ENCODE peak calls at places on chromosomes 5 and 9, in five cellular contexts. One of them, this sample, is unnamed.

GRCh38 chr9:90805006-90805993 is 3.7 kb downstream of the SYK start:
- DNase-seq in endothelial cell of umbilical vein: no peak
- DNase-seq in fibroblast of lung: no peak
- DNase-seq in A673: peak; percentile 42
- DNase-seq in GM23338: no peak
- DNase-seq in this sample: no peak

GRCh38 chr5:14873093-14873492 is 1.5 kb upstream of the ANKH start:
- DNase-seq in endothelial cell of umbilical vein: no peak
- DNase-seq in A673: no peak
- DNase-seq in fibroblast of lung: no peak
- DNase-seq in GM23338: peak; percentile 16
- DNase-seq in this sample: no peak

GRCh38 chr9:13116292-13116691 is 163.2 kb downstream of the MPDZ start:
- DNase-seq in A673: no peak
- DNase-seq in fibroblast of lung: no peak
- DNase-seq in GM23338: no peak
- DNase-seq in endothelial cell of umbilical vein: no peak
- DNase-seq in this sample: no peak

GRCh38 chr5:139836469-139837208 is 41.0 kb downstream of the PSD2 start:
- DNase-seq in fibroblast of lung: no peak
- DNase-seq in endothelial cell of umbilical vein: no peak
- DNase-seq in GM23338: no peak
- DNase-seq in A673: no peak
- DNase-seq in this sample: no peak

GRCh38 chr9:95330720-95331404 is 13.4 kb upstream of the FANCC start:
- DNase-seq in GM23338: no peak
- DNase-seq in fibroblast of lung: no peak
- DNase-seq in endothelial cell of umbilical vein: no peak
- DNase-seq in A673: no peak
- DNase-seq in this sample: no peak

GRCh38 chr9:37994639-37995347 is 74.2 kb downstream of the SHB start:
- DNase-seq in GM23338: no peak
- DNase-seq in endothelial cell of umbilical vein: peak; percentile 27
- DNase-seq in A673: peak; percentile 92
- DNase-seq in fibroblast of lung: peak; percentile 95
- DNase-seq in this sample: peak; percentile 92

GRCh38 chr5:83993803-83994202 is 273.1 kb upstream of the HAPLN1 start:
- DNase-seq in A673: no peak
- DNase-seq in GM23338: no peak
- DNase-seq in fibroblast of lung: no peak
- DNase-seq in endothelial cell of umbilical vein: no peak
- DNase-seq in this sample: no peak

GRCh38 chr5:124685404-124685930 is 61.0 kb downstream of the ZNF608 start:
- DNase-seq in A673: no peak
- DNase-seq in GM23338: no peak
- DNase-seq in fibroblast of lung: no peak
- DNase-seq in endothelial cell of umbilical vein: no peak
- DNase-seq in this sample: no peak

GRCh38 chr5:17444496-17444895 is 53.5 kb upstream of the TAF11L2 start:
- DNase-seq in GM23338: no peak
- DNase-seq in A673: no peak
- DNase-seq in fibroblast of lung: no peak
- DNase-seq in endothelial cell of umbilical vein: no peak
- DNase-seq in this sample: peak; percentile 35

GRCh38 chr9:137989999-137990715 is 112.6 kb downstream of the CACNA1B start:
- DNase-seq in GM23338: no peak
- DNase-seq in endothelial cell of umbilical vein: no peak
- DNase-seq in fibroblast of lung: no peak
- DNase-seq in A673: peak; percentile 21
- DNase-seq in this sample: no peak

GRCh38 chr5:77955577-77955976 is 179.4 kb upstream of the TBCA start:
- DNase-seq in fibroblast of lung: no peak
- DNase-seq in GM23338: no peak
- DNase-seq in endothelial cell of umbilical vein: no peak
- DNase-seq in A673: no peak
- DNase-seq in this sample: no peak

GRCh38 chr9:5783982-5784381 is 48.9 kb downstream of the ERMP1 start:
- DNase-seq in fibroblast of lung: peak; percentile 59
- DNase-seq in endothelial cell of umbilical vein: no peak
- DNase-seq in GM23338: no peak
- DNase-seq in A673: no peak
- DNase-seq in this sample: peak; percentile 4

GRCh38 chr5:16726538-16726946 is 109.7 kb upstream of the RETREG1 start:
- DNase-seq in endothelial cell of umbilical vein: peak; percentile 93
- DNase-seq in A673: peak; percentile 64
- DNase-seq in fibroblast of lung: no peak
- DNase-seq in GM23338: no peak
- DNase-seq in this sample: no peak

GRCh38 chr5:177545487-177546261 is 8.7 kb downstream of the FAM193B start:
- DNase-seq in GM23338: no peak
- DNase-seq in endothelial cell of umbilical vein: no peak
- DNase-seq in fibroblast of lung: peak; percentile 94
- DNase-seq in A673: peak; percentile 26
- DNase-seq in this sample: peak; percentile 92

GRCh38 chr5:143135832-143136551 is 267.5 kb downstream of the NR3C1 start:
- DNase-seq in GM23338: no peak
- DNase-seq in A673: no peak
- DNase-seq in endothelial cell of umbilical vein: no peak
- DNase-seq in fibroblast of lung: no peak
- DNase-seq in this sample: no peak

GRCh38 chr5:32475338-32476097 is 31.0 kb upstream of the ZFR start:
- DNase-seq in fibroblast of lung: no peak
- DNase-seq in A673: peak; percentile 49
- DNase-seq in endothelial cell of umbilical vein: no peak
- DNase-seq in GM23338: peak; percentile 35
- DNase-seq in this sample: peak; percentile 19

GRCh38 chr9:73151653-73152382 is at the start of gene ANXA1:
- DNase-seq in GM23338: peak; percentile 60
- DNase-seq in fibroblast of lung: peak; percentile 95
- DNase-seq in endothelial cell of umbilical vein: peak; percentile 77
- DNase-seq in A673: peak; percentile 81
- DNase-seq in this sample: peak; percentile 95

GRCh38 chr9:120578614-120579013 is 1.4 kb downstream of the CDK5RAP2 start:
- DNase-seq in endothelial cell of umbilical vein: no peak
- DNase-seq in GM23338: no peak
- DNase-seq in fibroblast of lung: no peak
- DNase-seq in A673: no peak
- DNase-seq in this sample: no peak

GRCh38 chr9:113322671-113323070 is 17.4 kb downstream of the WDR31 start:
- DNase-seq in A673: no peak
- DNase-seq in fibroblast of lung: no peak
- DNase-seq in GM23338: no peak
- DNase-seq in endothelial cell of umbilical vein: no peak
- DNase-seq in this sample: no peak

GRCh38 chr9:84139296-84140100 is 158.9 kb downstream of the RMI1 start:
- DNase-seq in endothelial cell of umbilical vein: peak; percentile 98
- DNase-seq in fibroblast of lung: peak; percentile 81
- DNase-seq in GM23338: no peak
- DNase-seq in A673: peak; percentile 35
- DNase-seq in this sample: peak; percentile 37

GRCh38 chr5:55232194-55232984 is 1.0 kb downstream of the CCNO start:
- DNase-seq in A673: peak; percentile 52
- DNase-seq in fibroblast of lung: no peak
- DNase-seq in GM23338: peak; percentile 69
- DNase-seq in endothelial cell of umbilical vein: peak; percentile 24
- DNase-seq in this sample: peak; percentile 59

GRCh38 chr9:126502417-126503332 is 111.1 kb upstream of the LMX1B start:
- DNase-seq in endothelial cell of umbilical vein: no peak
- DNase-seq in fibroblast of lung: no peak
- DNase-seq in GM23338: peak; percentile 54
- DNase-seq in A673: no peak
- DNase-seq in this sample: no peak

GRCh38 chr9:68861436-68861835 is 152.5 kb downstream of the PRKACG start:
- DNase-seq in fibroblast of lung: no peak
- DNase-seq in endothelial cell of umbilical vein: no peak
- DNase-seq in GM23338: no peak
- DNase-seq in A673: no peak
- DNase-seq in this sample: no peak

DNA sequence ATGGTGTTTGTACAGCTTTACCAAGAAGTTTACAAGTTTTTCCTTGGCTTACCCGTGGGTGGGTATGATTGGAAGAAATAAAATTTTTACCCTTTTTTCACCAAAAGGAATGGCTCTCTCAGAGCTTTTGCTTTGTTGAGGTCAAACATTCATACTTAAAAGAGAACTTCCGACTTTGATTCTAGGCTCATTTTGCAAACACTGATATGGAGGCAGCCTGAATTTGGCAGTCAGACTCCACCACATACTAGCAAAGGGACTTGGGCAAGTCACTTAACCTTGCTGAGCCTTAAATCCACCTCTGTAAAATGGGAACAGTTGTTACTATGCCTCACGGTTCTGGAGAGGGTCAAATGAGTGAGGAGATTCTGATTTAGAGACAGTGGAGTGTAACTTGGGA is 153.5 kb downstream of the PRKACG start:
- DNase-seq in endothelial cell of umbilical vein: no peak
- DNase-seq in fibroblast of lung: no peak
- DNase-seq in GM23338: no peak
- DNase-seq in A673: no peak
- DNase-seq in this sample: no peak
- TF ChIP-seq EZH2 in endothelial cell of umbilical vein: no peak
- TF ChIP-seq EZH2 in fibroblast of lung: no peak
- TF ChIP-seq EZH2 in GM23338: no peak
- TF ChIP-seq EZH2 in A673: no peak
- TF ChIP-seq EZH2 in this sample: no peak

DNA sequence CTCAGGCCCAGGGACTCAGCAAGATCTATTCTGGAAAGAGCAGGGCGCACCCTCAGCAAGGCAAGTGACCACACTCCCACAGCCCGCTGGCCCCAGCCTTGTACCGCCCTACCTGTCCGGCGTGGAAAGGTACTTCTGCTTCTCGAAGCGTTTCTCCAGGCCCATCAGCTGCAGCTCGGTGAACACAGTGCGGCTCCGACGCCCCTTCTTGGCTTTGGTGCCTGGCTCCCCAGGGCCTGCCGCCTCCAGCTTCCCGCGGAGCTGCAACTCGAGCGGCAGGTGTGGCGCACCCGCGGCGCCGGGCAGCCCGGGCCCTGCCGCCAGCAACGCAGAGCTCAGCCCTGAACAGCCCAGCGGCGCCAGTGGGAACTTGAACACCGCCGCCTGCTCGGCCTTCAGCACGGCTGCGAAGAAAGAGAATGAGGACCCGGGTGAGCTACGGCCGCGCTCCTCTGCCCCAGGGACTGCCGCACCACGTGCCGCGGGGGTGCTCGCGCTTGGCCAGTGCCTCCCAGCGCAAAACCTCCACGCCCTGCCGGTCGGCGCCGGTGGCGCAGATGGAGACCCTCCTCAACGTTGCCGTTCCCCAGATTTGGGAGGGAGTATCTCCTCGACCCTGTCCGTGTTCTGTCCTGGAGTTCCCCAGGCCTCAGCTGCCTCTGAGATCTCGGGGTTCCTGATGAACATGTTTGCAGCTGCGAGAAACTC is 2.2 kb downstream of the BARX1 start:
- DNase-seq in GM23338: peak; percentile 55
- DNase-seq in A673: no peak
- DNase-seq in endothelial cell of umbilical vein: no peak
- DNase-seq in fibroblast of lung: no peak
- DNase-seq in this sample: no peak
- TF ChIP-seq EZH2 in GM23338: peak; percentile 67
- TF ChIP-seq EZH2 in A673: peak; percentile 84
- TF ChIP-seq EZH2 in endothelial cell of umbilical vein: peak; percentile 88
- TF ChIP-seq EZH2 in fibroblast of lung: peak; percentile 22
- TF ChIP-seq EZH2 in this sample: no peak

GRCh38 chr5:149313151-149313841 is 32.0 kb upstream of the GRPEL2 start:
- DNase-seq in A673: no peak
- DNase-seq in GM23338: no peak
- DNase-seq in endothelial cell of umbilical vein: no peak
- DNase-seq in fibroblast of lung: no peak
- DNase-seq in this sample: no peak

GRCh38 chr5:149304195-149305072 is 32.8 kb downstream of the AFAP1L1 start:
- DNase-seq in endothelial cell of umbilical vein: no peak
- DNase-seq in A673: no peak
- DNase-seq in fibroblast of lung: no peak
- DNase-seq in GM23338: no peak
- DNase-seq in this sample: no peak

GRCh38 chr5:149310947-149311675 is 34.2 kb upstream of the GRPEL2 start:
- DNase-seq in GM23338: peak; percentile 47
- DNase-seq in endothelial cell of umbilical vein: peak; percentile 78
- DNase-seq in fibroblast of lung: peak; percentile 77
- DNase-seq in A673: peak; percentile 27
- DNase-seq in this sample: peak; percentile 59

GRCh38 chr5:149310488-149310887 is 34.8 kb upstream of the GRPEL2 start:
- DNase-seq in endothelial cell of umbilical vein: peak; percentile 23
- DNase-seq in A673: no peak
- DNase-seq in GM23338: no peak
- DNase-seq in fibroblast of lung: no peak
- DNase-seq in this sample: no peak

DNA sequence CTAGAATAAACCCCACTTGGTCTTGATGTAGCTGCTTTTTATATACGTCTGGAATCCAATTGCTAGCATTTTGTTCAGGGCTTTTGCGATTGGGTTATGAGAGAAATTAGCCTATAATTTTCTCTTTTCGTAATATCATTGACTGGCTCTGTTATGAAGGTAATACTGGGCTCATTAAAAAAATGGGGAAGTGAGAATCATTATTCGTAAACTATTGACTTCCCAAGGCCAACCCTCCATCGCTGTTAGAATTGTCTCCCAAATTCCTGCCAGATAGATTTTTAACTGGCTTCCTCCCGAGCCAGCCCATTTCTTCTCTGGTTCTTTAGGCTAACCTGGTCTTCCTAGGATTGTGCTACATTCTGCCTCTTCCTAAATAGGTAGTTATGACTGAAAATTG is 35.9 kb upstream of the GRPEL2 start:
- DNase-seq in A673: no peak
- DNase-seq in endothelial cell of umbilical vein: no peak
- DNase-seq in fibroblast of lung: no peak
- DNase-seq in GM23338: no peak
- DNase-seq in this sample: no peak
- TF ChIP-seq EZH2 in A673: no peak
- TF ChIP-seq EZH2 in endothelial cell of umbilical vein: no peak
- TF ChIP-seq EZH2 in fibroblast of lung: no peak
- TF ChIP-seq EZH2 in GM23338: no peak
- TF ChIP-seq EZH2 in this sample: no peak

DNA sequence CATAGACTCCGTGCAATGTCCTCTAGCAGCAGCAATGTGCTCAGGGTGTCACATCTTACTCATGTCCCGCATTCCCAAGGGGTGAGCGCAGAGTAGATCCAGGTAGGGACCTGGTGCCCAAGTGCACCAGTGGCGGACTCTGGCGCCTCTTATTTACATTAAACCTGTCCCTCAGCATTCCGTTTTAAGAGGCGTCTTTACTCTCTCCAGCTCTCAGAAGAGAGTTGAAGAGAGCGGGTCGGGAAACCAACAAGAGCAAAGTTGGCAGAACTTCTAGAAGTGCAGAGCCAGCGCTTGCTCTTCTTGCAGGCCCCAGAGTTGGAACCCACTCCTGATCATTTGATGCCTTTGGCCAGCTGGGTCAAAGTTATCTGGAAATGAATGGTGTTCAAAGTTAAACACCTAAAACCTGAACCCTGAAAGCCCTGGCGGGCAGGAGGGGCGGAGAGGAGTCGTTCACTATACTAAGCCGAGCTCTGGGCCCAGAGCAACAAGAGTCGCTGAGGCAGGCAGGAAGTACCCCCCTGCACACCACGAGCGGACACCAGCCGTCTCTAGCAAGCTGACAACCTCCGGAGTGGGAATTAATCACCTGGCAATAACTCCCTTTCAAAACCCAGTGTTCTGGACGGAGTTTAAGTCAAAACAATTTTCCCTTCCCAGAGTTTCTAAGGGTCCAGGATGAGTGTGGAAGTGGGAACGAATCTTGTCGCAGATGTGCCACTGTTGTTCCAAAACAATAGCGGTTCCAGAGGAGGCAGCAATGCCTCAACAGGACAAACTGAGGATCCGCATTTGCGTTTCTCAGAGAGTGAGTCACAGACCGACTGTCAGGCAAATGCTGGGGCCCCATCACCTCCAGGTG is 122.8 kb downstream of the TMEM161B start:
- DNase-seq in endothelial cell of umbilical vein: no peak
- DNase-seq in A673: no peak
- DNase-seq in GM23338: peak; percentile 83
- DNase-seq in fibroblast of lung: peak; percentile 9
- DNase-seq in this sample: peak; percentile 23
- TF ChIP-seq EZH2 in endothelial cell of umbilical vein: peak; percentile 96
- TF ChIP-seq EZH2 in A673: no peak
- TF ChIP-seq EZH2 in GM23338: peak; percentile 29
- TF ChIP-seq EZH2 in fibroblast of lung: peak; percentile 52
- TF ChIP-seq EZH2 in this sample: no peak